ENCODE peak calls at places on chromosomes 2 and 18, in five cellular contexts. L is substantia nigra; N is A172; W is activated gamma-delta T cell treated with anti-CD3 and anti-CD28 coated beads, Interleukin-2, amount 50 U/mL, for 16 hours; Q is M059J. A is an unnamed sample.
A peak's percentile ranks its signal among the peaks of the same experiment; 100 is the strongest.

GRCh38 chr2:140990416-140990815 is 1140.4 kb downstream of the LRP1B start:
- DNase-seq in L (no peak), N (peak; percentile 64), W (no peak), Q (peak; percentile 27), A (peak; percentile 82)

GRCh38 chr2:47339745-47340541 is 63.0 kb upstream of the MSH2 start:
- DNase-seq in L (no peak), N (peak; percentile 88), W (no peak), Q (peak; percentile 91), A (no peak)

GRCh38 chr2:74584088-74584645 is 29.6 kb downstream of the DOK1 start:
- DNase-seq in L (no peak), N (peak; percentile 44), W (no peak), Q (no peak), A (no peak)

GRCh38 chr2:223835701-223836532 is 1.5 kb downstream of the AP1S3 start:
- DNase-seq in L (no peak), N (no peak), W (no peak), Q (peak; percentile 38), A (no peak)

GRCh38 chr2:47174731-47175361 is 19.7 kb upstream of the STPG4 start:
- DNase-seq in L (no peak), N (peak; percentile 88), W (peak; percentile 0), Q (peak; percentile 84), A (no peak)

GRCh38 chr2:162435676-162436075 is 91.7 kb downstream of the GCA start:
- DNase-seq in L (no peak), N (no peak), W (no peak), Q (peak; percentile 8), A (peak; percentile 32)

GRCh38 chr2:1742680-1743395 is 1.5 kb downstream of the PXDN start:
- DNase-seq in L (no peak), N (peak; percentile 75), W (no peak), Q (peak; percentile 90), A (peak; percentile 64)

GRCh38 chr18:77032121-77032758 is 100.3 kb downstream of the MBP start:
- DNase-seq in L (no peak), N (no peak), W (no peak), Q (peak; percentile 5), A (no peak)

GRCh38 chr2:233990261-233990798 is 60.2 kb upstream of the SPP2 start:
- DNase-seq in L (no peak), N (no peak), W (peak; percentile 54), Q (no peak), A (no peak)